ENCODE peak calls at places on chromosomes 11 and 22, in ten cellular contexts. One of them, this sample, is unnamed.

GRCh38 chr11:58739725-58740430 is 8.1 kb upstream of the GLYAT start:
- DNase-seq in OCI-LY7: no peak
- DNase-seq in foreskin keratinocyte: peak; percentile 32
- DNase-seq in astrocyte of the spinal cord: peak; percentile 3
- DNase-seq in RWPE1: no peak
- DNase-seq in CD8-positive, alpha-beta T cell: no peak
- DNase-seq in cardiac muscle cell: no peak
- DNase-seq in psoas muscle: no peak
- DNase-seq in AG09309: peak; percentile 3
- DNase-seq in esophagus squamous epithelium: no peak
- DNase-seq in this sample: no peak

GRCh38 chr11:76209956-76210885 is 3.9 kb upstream of the WNT11 start:
- DNase-seq in OCI-LY7: no peak
- DNase-seq in foreskin keratinocyte: no peak
- DNase-seq in astrocyte of the spinal cord: peak; percentile 63
- DNase-seq in RWPE1: peak; percentile 49
- DNase-seq in CD8-positive, alpha-beta T cell: no peak
- DNase-seq in cardiac muscle cell: peak; percentile 81
- DNase-seq in psoas muscle: peak; percentile 90
- DNase-seq in AG09309: peak; percentile 23
- DNase-seq in esophagus squamous epithelium: no peak
- DNase-seq in this sample: peak; percentile 52

GRCh38 chr11:95589893-95590612 is 199.5 kb downstream of the FAM76B start:
- DNase-seq in OCI-LY7: no peak
- DNase-seq in foreskin keratinocyte: no peak
- DNase-seq in astrocyte of the spinal cord: no peak
- DNase-seq in RWPE1: no peak
- DNase-seq in CD8-positive, alpha-beta T cell: no peak
- DNase-seq in cardiac muscle cell: no peak
- DNase-seq in psoas muscle: no peak
- DNase-seq in AG09309: no peak
- DNase-seq in esophagus squamous epithelium: no peak
- DNase-seq in this sample: no peak

GRCh38 chr22:33274214-33274828 is 216.1 kb upstream of the SYN3 start:
- DNase-seq in OCI-LY7: peak; percentile 87
- DNase-seq in foreskin keratinocyte: no peak
- DNase-seq in astrocyte of the spinal cord: no peak
- DNase-seq in RWPE1: peak; percentile 3
- DNase-seq in CD8-positive, alpha-beta T cell: no peak
- DNase-seq in cardiac muscle cell: peak; percentile 20
- DNase-seq in psoas muscle: no peak
- DNase-seq in AG09309: no peak
- DNase-seq in esophagus squamous epithelium: no peak
- DNase-seq in this sample: peak; percentile 55

GRCh38 chr11:47305734-47306483 is 36.0 kb downstream of the MADD start:
- DNase-seq in OCI-LY7: no peak
- DNase-seq in foreskin keratinocyte: no peak
- DNase-seq in astrocyte of the spinal cord: no peak
- DNase-seq in RWPE1: no peak
- DNase-seq in CD8-positive, alpha-beta T cell: no peak
- DNase-seq in cardiac muscle cell: no peak
- DNase-seq in psoas muscle: peak; percentile 83
- DNase-seq in AG09309: no peak
- DNase-seq in esophagus squamous epithelium: no peak
- DNase-seq in this sample: no peak

GRCh38 chr11:76161261-76161961 is 44.9 kb downstream of the WNT11 start:
- DNase-seq in OCI-LY7: no peak
- DNase-seq in foreskin keratinocyte: no peak
- DNase-seq in astrocyte of the spinal cord: peak; percentile 3
- DNase-seq in RWPE1: no peak
- DNase-seq in CD8-positive, alpha-beta T cell: no peak
- DNase-seq in cardiac muscle cell: peak; percentile 44
- DNase-seq in psoas muscle: no peak
- DNase-seq in AG09309: no peak
- DNase-seq in esophagus squamous epithelium: no peak
- DNase-seq in this sample: no peak

GRCh38 chr11:130131957-130132850 is 27.4 kb upstream of the ST14 start:
- DNase-seq in OCI-LY7: peak; percentile 83
- DNase-seq in foreskin keratinocyte: peak; percentile 40
- DNase-seq in astrocyte of the spinal cord: peak; percentile 73
- DNase-seq in RWPE1: peak; percentile 77
- DNase-seq in CD8-positive, alpha-beta T cell: no peak
- DNase-seq in cardiac muscle cell: peak; percentile 57
- DNase-seq in psoas muscle: no peak
- DNase-seq in AG09309: peak; percentile 17
- DNase-seq in esophagus squamous epithelium: no peak
- DNase-seq in this sample: peak; percentile 80

GRCh38 chr11:70397336-70397982 is 870 bp upstream of the CTTN start:
- DNase-seq in OCI-LY7: no peak
- DNase-seq in foreskin keratinocyte: no peak
- DNase-seq in astrocyte of the spinal cord: no peak
- DNase-seq in RWPE1: peak; percentile 13
- DNase-seq in CD8-positive, alpha-beta T cell: no peak
- DNase-seq in cardiac muscle cell: peak; percentile 31
- DNase-seq in psoas muscle: no peak
- DNase-seq in AG09309: no peak
- DNase-seq in esophagus squamous epithelium: no peak
- DNase-seq in this sample: no peak

GRCh38 chr11:3942160-3942955 is 86.9 kb downstream of the STIM1 start:
- DNase-seq in OCI-LY7: peak; percentile 42
- DNase-seq in foreskin keratinocyte: no peak
- DNase-seq in astrocyte of the spinal cord: no peak
- DNase-seq in RWPE1: no peak
- DNase-seq in CD8-positive, alpha-beta T cell: no peak
- DNase-seq in cardiac muscle cell: no peak
- DNase-seq in psoas muscle: no peak
- DNase-seq in AG09309: no peak
- DNase-seq in esophagus squamous epithelium: no peak
- DNase-seq in this sample: no peak

GRCh38 chr11:28836285-28837081 is 728.3 kb downstream of the METTL15 start:
- DNase-seq in OCI-LY7: no peak
- DNase-seq in foreskin keratinocyte: peak; percentile 89
- DNase-seq in astrocyte of the spinal cord: peak; percentile 97
- DNase-seq in RWPE1: peak; percentile 74
- DNase-seq in CD8-positive, alpha-beta T cell: no peak
- DNase-seq in cardiac muscle cell: peak; percentile 3
- DNase-seq in psoas muscle: no peak
- DNase-seq in AG09309: peak; percentile 98
- DNase-seq in esophagus squamous epithelium: no peak
- DNase-seq in this sample: no peak

GRCh38 chr11:45922425-45923082 is at the start of gene LARGE2:
- DNase-seq in OCI-LY7: no peak
- DNase-seq in foreskin keratinocyte: no peak
- DNase-seq in astrocyte of the spinal cord: no peak
- DNase-seq in RWPE1: peak; percentile 84
- DNase-seq in CD8-positive, alpha-beta T cell: no peak
- DNase-seq in cardiac muscle cell: peak; percentile 72
- DNase-seq in psoas muscle: peak; percentile 52
- DNase-seq in AG09309: no peak
- DNase-seq in esophagus squamous epithelium: no peak
- DNase-seq in this sample: peak; percentile 59

GRCh38 chr11:69320756-69321741 is 27.1 kb downstream of the MYEOV start:
- DNase-seq in OCI-LY7: no peak
- DNase-seq in foreskin keratinocyte: no peak
- DNase-seq in astrocyte of the spinal cord: peak; percentile 27
- DNase-seq in RWPE1: no peak
- DNase-seq in CD8-positive, alpha-beta T cell: no peak
- DNase-seq in cardiac muscle cell: no peak
- DNase-seq in psoas muscle: no peak
- DNase-seq in AG09309: no peak
- DNase-seq in esophagus squamous epithelium: no peak
- DNase-seq in this sample: no peak

GRCh38 chr11:104254347-104254746 is 90.4 kb upstream of the PDGFD start:
- DNase-seq in OCI-LY7: peak; percentile 32
- DNase-seq in foreskin keratinocyte: no peak
- DNase-seq in astrocyte of the spinal cord: peak; percentile 14
- DNase-seq in RWPE1: peak; percentile 19
- DNase-seq in CD8-positive, alpha-beta T cell: no peak
- DNase-seq in cardiac muscle cell: peak; percentile 79
- DNase-seq in psoas muscle: no peak
- DNase-seq in AG09309: no peak
- DNase-seq in esophagus squamous epithelium: no peak
- DNase-seq in this sample: no peak

GRCh38 chr22:45757068-45757467 is 85.4 kb downstream of the ATXN10 start:
- DNase-seq in OCI-LY7: no peak
- DNase-seq in foreskin keratinocyte: no peak
- DNase-seq in astrocyte of the spinal cord: no peak
- DNase-seq in RWPE1: no peak
- DNase-seq in CD8-positive, alpha-beta T cell: no peak
- DNase-seq in cardiac muscle cell: peak; percentile 87
- DNase-seq in psoas muscle: no peak
- DNase-seq in AG09309: no peak
- DNase-seq in esophagus squamous epithelium: no peak
- DNase-seq in this sample: no peak

DNA sequence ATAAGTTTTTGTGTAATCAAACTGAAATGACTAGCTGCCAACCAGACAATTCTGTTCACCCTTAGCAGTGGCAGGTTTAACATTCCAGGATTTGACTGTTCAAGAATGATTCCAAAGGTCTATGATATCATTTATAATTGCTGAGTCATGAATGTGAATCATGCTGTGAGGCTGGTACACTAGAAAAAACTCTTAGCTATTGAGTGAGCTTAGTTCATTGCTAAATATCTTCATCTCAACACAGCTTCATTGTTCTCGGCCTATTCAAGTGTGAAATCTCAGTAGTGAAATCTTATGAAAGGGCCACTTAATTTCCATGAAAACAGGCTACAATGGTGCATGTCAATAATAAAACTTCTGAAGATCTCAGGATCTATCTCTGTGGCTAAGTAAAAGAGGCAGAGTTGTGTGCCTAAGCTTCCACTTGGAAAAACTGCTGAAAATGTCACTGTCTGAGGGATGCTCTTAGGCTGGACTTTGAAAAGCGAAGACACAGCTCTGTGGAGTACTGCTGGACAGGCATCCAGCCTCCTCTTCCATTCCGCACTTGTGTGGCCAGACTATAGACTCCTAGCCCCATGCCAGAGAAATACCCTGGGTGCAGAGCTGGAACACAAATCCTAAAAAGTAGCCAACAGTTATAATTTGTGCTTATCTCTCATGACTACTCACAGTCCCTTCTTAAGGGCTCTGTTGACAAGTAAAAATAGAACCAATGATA is 12.8 kb downstream of the AQP11 start:
- DNase-seq in OCI-LY7: no peak
- DNase-seq in foreskin keratinocyte: peak; percentile 85
- DNase-seq in astrocyte of the spinal cord: peak; percentile 84
- DNase-seq in RWPE1: peak; percentile 64
- DNase-seq in CD8-positive, alpha-beta T cell: no peak
- DNase-seq in cardiac muscle cell: peak; percentile 5
- DNase-seq in psoas muscle: no peak
- DNase-seq in AG09309: peak; percentile 64
- DNase-seq in esophagus squamous epithelium: no peak
- DNase-seq in this sample: no peak
- TF ChIP-seq CTCF in OCI-LY7: no peak
- TF ChIP-seq CTCF in foreskin keratinocyte: no peak
- TF ChIP-seq CTCF in astrocyte of the spinal cord: no peak
- TF ChIP-seq CTCF in RWPE1: no peak
- TF ChIP-seq CTCF in CD8-positive, alpha-beta T cell: no peak
- TF ChIP-seq CTCF in cardiac muscle cell: no peak
- TF ChIP-seq CTCF in psoas muscle: no peak
- TF ChIP-seq CTCF in AG09309: no peak
- TF ChIP-seq CTCF in esophagus squamous epithelium: no peak
- TF ChIP-seq CTCF in this sample: no peak

GRCh38 chr11:74487875-74488274 is 5.6 kb downstream of the LIPT2 start:
- DNase-seq in OCI-LY7: peak; percentile 19
- DNase-seq in foreskin keratinocyte: no peak
- DNase-seq in astrocyte of the spinal cord: no peak
- DNase-seq in RWPE1: no peak
- DNase-seq in CD8-positive, alpha-beta T cell: no peak
- DNase-seq in cardiac muscle cell: no peak
- DNase-seq in psoas muscle: no peak
- DNase-seq in AG09309: no peak
- DNase-seq in esophagus squamous epithelium: no peak
- DNase-seq in this sample: no peak
- TF ChIP-seq CTCF in OCI-LY7: peak; percentile 58
- TF ChIP-seq CTCF in foreskin keratinocyte: peak; percentile 55
- TF ChIP-seq CTCF in astrocyte of the spinal cord: peak; percentile 27
- TF ChIP-seq CTCF in RWPE1: no peak
- TF ChIP-seq CTCF in CD8-positive, alpha-beta T cell: no peak
- TF ChIP-seq CTCF in cardiac muscle cell: peak; percentile 8
- TF ChIP-seq CTCF in psoas muscle: no peak
- TF ChIP-seq CTCF in AG09309: peak; percentile 30
- TF ChIP-seq CTCF in esophagus squamous epithelium: no peak
- TF ChIP-seq CTCF in this sample: peak; percentile 19

DNA sequence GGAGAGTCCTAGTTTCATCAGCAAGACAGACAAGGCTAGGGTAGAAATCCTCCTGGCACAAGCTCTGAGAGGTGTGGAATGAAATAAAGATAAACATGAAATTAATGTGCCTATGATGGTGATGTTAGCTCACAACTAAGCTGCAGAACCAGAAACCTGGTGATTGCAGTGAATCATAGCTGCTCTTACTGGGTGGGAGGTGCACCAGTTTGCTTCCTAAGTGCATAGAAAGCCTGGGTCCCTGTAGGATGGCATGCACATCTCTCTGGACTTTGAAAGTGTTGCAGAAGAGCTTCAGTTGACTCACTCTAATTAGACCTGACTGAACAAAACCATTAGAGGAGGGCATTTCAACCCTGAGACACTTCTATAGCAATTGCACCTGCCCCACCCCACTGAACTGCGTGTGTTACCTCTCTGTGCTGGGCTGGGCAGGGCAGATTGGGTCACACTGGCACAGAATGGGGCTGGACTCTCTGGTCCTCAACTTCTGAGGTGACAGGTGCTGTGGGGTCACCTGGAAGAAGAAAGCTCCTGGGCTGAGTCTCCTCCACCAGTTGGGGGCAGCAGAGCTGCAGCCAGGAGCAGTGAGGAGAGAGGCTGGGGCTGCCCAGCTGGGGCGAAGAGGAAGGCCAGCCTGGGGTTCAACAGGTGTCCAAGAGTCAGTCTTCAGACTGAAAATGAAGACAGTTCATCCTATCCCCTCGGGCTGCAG is 57.9 kb downstream of the GGTLC2 start:
- DNase-seq in OCI-LY7: peak; percentile 59
- DNase-seq in foreskin keratinocyte: no peak
- DNase-seq in astrocyte of the spinal cord: no peak
- DNase-seq in RWPE1: no peak
- DNase-seq in CD8-positive, alpha-beta T cell: no peak
- DNase-seq in cardiac muscle cell: no peak
- DNase-seq in psoas muscle: no peak
- DNase-seq in AG09309: no peak
- DNase-seq in esophagus squamous epithelium: no peak
- DNase-seq in this sample: no peak
- TF ChIP-seq CTCF in OCI-LY7: peak; percentile 89
- TF ChIP-seq CTCF in foreskin keratinocyte: peak; percentile 26
- TF ChIP-seq CTCF in astrocyte of the spinal cord: peak; percentile 35
- TF ChIP-seq CTCF in RWPE1: no peak
- TF ChIP-seq CTCF in CD8-positive, alpha-beta T cell: no peak
- TF ChIP-seq CTCF in cardiac muscle cell: peak; percentile 44
- TF ChIP-seq CTCF in psoas muscle: no peak
- TF ChIP-seq CTCF in AG09309: no peak
- TF ChIP-seq CTCF in esophagus squamous epithelium: no peak
- TF ChIP-seq CTCF in this sample: peak; percentile 70

DNA sequence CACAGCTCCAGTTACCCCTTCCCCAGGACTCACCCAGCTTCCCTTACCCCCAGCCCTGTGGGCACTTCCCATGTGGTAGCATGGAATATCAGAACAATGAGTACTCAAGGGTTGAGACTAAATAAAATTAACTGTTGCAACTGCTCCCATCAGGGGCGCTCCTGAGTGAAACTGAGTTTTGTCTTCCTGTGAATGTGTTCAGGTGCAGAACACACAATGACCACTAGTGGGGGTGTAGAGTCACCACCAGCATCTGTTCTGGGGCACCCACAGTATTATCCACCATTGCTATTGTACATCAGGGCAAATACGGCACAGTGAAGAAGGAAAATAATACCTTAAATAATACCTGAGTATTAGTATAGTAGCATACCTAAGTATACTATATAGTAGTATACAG is 689.7 kb downstream of the TBC1D22A start:
- DNase-seq in OCI-LY7: peak; percentile 49
- DNase-seq in foreskin keratinocyte: no peak
- DNase-seq in astrocyte of the spinal cord: no peak
- DNase-seq in RWPE1: no peak
- DNase-seq in CD8-positive, alpha-beta T cell: no peak
- DNase-seq in cardiac muscle cell: no peak
- DNase-seq in psoas muscle: no peak
- DNase-seq in AG09309: no peak
- DNase-seq in esophagus squamous epithelium: no peak
- DNase-seq in this sample: no peak
- TF ChIP-seq CTCF in OCI-LY7: peak; percentile 83
- TF ChIP-seq CTCF in foreskin keratinocyte: peak; percentile 13
- TF ChIP-seq CTCF in astrocyte of the spinal cord: peak; percentile 16
- TF ChIP-seq CTCF in RWPE1: peak; percentile 32
- TF ChIP-seq CTCF in CD8-positive, alpha-beta T cell: no peak
- TF ChIP-seq CTCF in cardiac muscle cell: no peak
- TF ChIP-seq CTCF in psoas muscle: peak; percentile 5
- TF ChIP-seq CTCF in AG09309: peak; percentile 17
- TF ChIP-seq CTCF in esophagus squamous epithelium: peak; percentile 14
- TF ChIP-seq CTCF in this sample: no peak

This sample was measured in GM13976.